ENCODE peak calls at places on chromosomes 13 and 19, in four cellular contexts. X is NCI-H2029 treated with DMSO at 0.1 percent for 48 hours, S is NCI-H748 treated with DMSO at 0.1 percent for 48 hours, E is psoas muscle. D is an unnamed sample.

GRCh38 chr19:39679056-39679790 is 23.5 kb downstream of the LGALS16 start:
- DNase-seq in X (no peak), S (no peak), E (peak), D (peak)

GRCh38 chr19:18596752-18597157 is 8.2 kb downstream of the REX1BD start:
- DNase-seq in X (peak), S (peak), E (no peak), D (peak)

GRCh38 chr13:33312150-33312908 is 26.8 kb upstream of the STARD13 start:
- DNase-seq in X (no peak), S (no peak), E (no peak), D (no peak)

GRCh38 chr13:39036212-39036611 is 1.7 kb downstream of the PROSER1 start:
- DNase-seq in X (no peak), S (peak), E (no peak), D (peak)

GRCh38 chr19:8552810-8553209 is 24.4 kb downstream of the MYO1F start:
- DNase-seq in X (no peak), S (no peak), E (no peak), D (no peak)

GRCh38 chr19:4547303-4548237 is 7.7 kb upstream of the LRG1 start:
- DNase-seq in X (peak), S (no peak), E (no peak), D (peak)

GRCh38 chr13:95479706-95480105 is 72.8 kb upstream of the CLDN10 start:
- DNase-seq in X (no peak), S (no peak), E (no peak), D (no peak)

GRCh38 chr19:58033741-58034475 is at the start of gene ZSCAN1:
- DNase-seq in X (peak), S (peak), E (peak), D (peak)

GRCh38 chr19:364496-365287 is 20.1 kb upstream of the MIER2 start:
- DNase-seq in X (no peak), S (no peak), E (no peak), D (no peak)

GRCh38 chr19:54449701-54450069 is 686 bp downstream of the LENG8 start:
- DNase-seq in X (no peak), S (no peak), E (no peak), D (no peak)

GRCh38 chr19:1079566-1080111 is 12.7 kb downstream of the ARHGAP45 start:
- DNase-seq in X (no peak), S (no peak), E (no peak), D (peak)

GRCh38 chr19:11453468-11454341 is 18.3 kb downstream of the PRKCSH start:
- DNase-seq in X (no peak), S (no peak), E (no peak), D (peak)

GRCh38 chr13:41306271-41307150 is 4.6 kb upstream of the NAA16 start:
- DNase-seq in X (no peak), S (no peak), E (no peak), D (no peak)

GRCh38 chr13:113029487-113030258 is 60.7 kb downstream of the MCF2L start:
- DNase-seq in X (no peak), S (no peak), E (no peak), D (peak)

GRCh38 chr13:41136396-41137031 is 3.9 kb upstream of the KBTBD6 start:
- DNase-seq in X (no peak), S (no peak), E (no peak), D (no peak)

GRCh38 chr19:7500811-7501450 is 12.1 kb upstream of the PEX11G start:
- DNase-seq in X (peak), S (peak), E (peak), D (peak)

GRCh38 chr19:38556521-38557174 is 61.1 kb downstream of the MAP4K1 start:
- DNase-seq in X (no peak), S (no peak), E (no peak), D (no peak)

GRCh38 chr13:40439928-40440327 is 226.5 kb downstream of the FOXO1 start:
- DNase-seq in X (no peak), S (no peak), E (peak), D (no peak)

GRCh38 chr19:14786421-14786851 is 8.1 kb upstream of the ADGRE2 start:
- DNase-seq in X (no peak), S (no peak), E (no peak), D (peak)

GRCh38 chr19:15640294-15640903 is at the start of gene CYP4F3:
- DNase-seq in X (peak), S (no peak), E (peak), D (no peak)

GRCh38 chr13:59424661-59425060 is 739.1 kb downstream of the DIAPH3 start:
- DNase-seq in X (no peak), S (no peak), E (no peak), D (no peak)

GRCh38 chr19:42634409-42635232 is 39.9 kb upstream of the CEACAM8 start:
- DNase-seq in X (peak), S (peak), E (no peak), D (peak)